ENCODE peak calls at places on chromosomes 2 and 18, in six cellular contexts. P is NCI-H2081; Z is neuronal stem cell; Q is stimulated activated CD4-positive, alpha-beta T cell treated with anti-CD3 and anti-CD28 coated beads, Interleukin-15, amount 100 ng/mL, for 48 hours; A is skeletal muscle cell; N is activated T-cell treated with anti-CD3 and anti-CD28 coated beads, Interleukin-2, amount 50 U/mL, for 48 hours. G is an unnamed sample.

GRCh38 chr2:12325806-12326205 is 390.9 kb upstream of the TRIB2 start:
- DNase-seq in P (no peak), Z (no peak), Q (no peak), A (no peak), N (no peak), G (peak)

GRCh38 chr2:207256476-207257207 is 90.9 kb upstream of the KLF7 start:
- DNase-seq in P (no peak), Z (no peak), Q (no peak), A (no peak), N (no peak), G (no peak)

GRCh38 chr18:70135604-70136003 is 69.9 kb downstream of the RTTN start:
- DNase-seq in P (no peak), Z (no peak), Q (no peak), A (no peak), N (no peak), G (no peak)

GRCh38 chr2:173657996-173658717 is 303.5 kb downstream of the CDCA7 start:
- DNase-seq in P (no peak), Z (no peak), Q (no peak), A (peak), N (no peak), G (peak)

GRCh38 chr18:51151568-51152511 is 45.6 kb downstream of the MEX3C start:
- DNase-seq in P (no peak), Z (no peak), Q (peak), A (no peak), N (peak), G (no peak)

GRCh38 chr18:32930695-32931301 is 158.0 kb upstream of the KLHL14 start:
- DNase-seq in P (peak), Z (peak), Q (no peak), A (no peak), N (no peak), G (no peak)

GRCh38 chr2:61759718-61760117 is 94.1 kb downstream of the FAM161A start:
- DNase-seq in P (no peak), Z (no peak), Q (no peak), A (peak), N (no peak), G (peak)

GRCh38 chr2:156452971-156453370 is 16.8 kb downstream of the GPD2 start:
- DNase-seq in P (no peak), Z (no peak), Q (no peak), A (no peak), N (no peak), G (no peak)

GRCh38 chr18:77737412-77737811 is 487.8 kb downstream of the GALR1 start:
- DNase-seq in P (no peak), Z (no peak), Q (no peak), A (no peak), N (no peak), G (no peak)

GRCh38 chr2:55133467-55134315 is 83.4 kb upstream of the RTN4 start:
- DNase-seq in P (no peak), Z (no peak), Q (peak), A (no peak), N (peak), G (peak)

GRCh38 chr2:241033346-241033987 is 35.0 kb downstream of the SNED1 start:
- DNase-seq in P (no peak), Z (no peak), Q (no peak), A (no peak), N (no peak), G (no peak)

GRCh38 chr2:67625671-67626070 is 228.5 kb downstream of the ETAA1 start:
- DNase-seq in P (no peak), Z (no peak), Q (no peak), A (peak), N (no peak), G (peak)

GRCh38 chr2:64692401-64692800 is 38.7 kb upstream of the SERTAD2 start:
- DNase-seq in P (no peak), Z (no peak), Q (no peak), A (no peak), N (no peak), G (peak)

GRCh38 chr18:42274488-42275137 is 319.6 kb downstream of the PIK3C3 start:
- DNase-seq in P (no peak), Z (no peak), Q (no peak), A (peak), N (no peak), G (peak)

GRCh38 chr2:118763797-118764196 is 83.7 kb downstream of the EN1 start:
- DNase-seq in P (no peak), Z (no peak), Q (no peak), A (no peak), N (no peak), G (no peak)

GRCh38 chr2:74548919-74549684 is 4.6 kb downstream of the LOXL3 start:
- DNase-seq in P (peak), Z (peak), Q (no peak), A (no peak), N (peak), G (peak)

GRCh38 chr2:186551323-186552050 is 38.4 kb upstream of the ITGAV start:
- DNase-seq in P (no peak), Z (no peak), Q (no peak), A (no peak), N (no peak), G (no peak)

GRCh38 chr18:49618741-49619392 is 57.0 kb downstream of the LIPG start:
- DNase-seq in P (no peak), Z (no peak), Q (no peak), A (no peak), N (no peak), G (no peak)

GRCh38 chr2:98903767-98904485 is 32.1 kb downstream of the CRACDL start:
- DNase-seq in P (peak), Z (no peak), Q (no peak), A (no peak), N (peak), G (no peak)

GRCh38 chr2:150188177-150188576 is 299.3 kb downstream of the RND3 start:
- DNase-seq in P (no peak), Z (no peak), Q (no peak), A (peak), N (no peak), G (peak)

GRCh38 chr2:9737053-9737875 is 106.0 kb upstream of the TAF1B start:
- DNase-seq in P (no peak), Z (no peak), Q (no peak), A (no peak), N (no peak), G (no peak)

GRCh38 chr2:16156411-16156810 is 216.1 kb downstream of the MYCN start:
- DNase-seq in P (no peak), Z (no peak), Q (no peak), A (no peak), N (no peak), G (no peak)

GRCh38 chr18:13026583-13027270 is 35.6 kb downstream of the CEP192 start:
- DNase-seq in P (no peak), Z (no peak), Q (no peak), A (no peak), N (no peak), G (no peak)

GRCh38 chr2:144237845-144238637 is 281.9 kb downstream of the ZEB2 start:
- DNase-seq in P (peak), Z (no peak), Q (no peak), A (no peak), N (no peak), G (no peak)

GRCh38 chr2:104746299-104746698 is 107.6 kb upstream of the POU3F3 start:
- DNase-seq in P (no peak), Z (no peak), Q (no peak), A (no peak), N (no peak), G (no peak)

GRCh38 chr2:11914455-11914854 is 168.0 kb downstream of the LPIN1 start:
- DNase-seq in P (no peak), Z (no peak), Q (no peak), A (peak), N (no peak), G (peak)

GRCh38 chr2:216862628-216863027 is 2.8 kb upstream of the TNP1 start:
- DNase-seq in P (peak), Z (no peak), Q (no peak), A (no peak), N (no peak), G (no peak)

GRCh38 chr2:186909095-186909494 is 60.1 kb upstream of the ZSWIM2 start:
- DNase-seq in P (no peak), Z (no peak), Q (no peak), A (no peak), N (no peak), G (no peak)

GRCh38 chr2:3664925-3665324 is 6.9 kb downstream of the ALLC start:
- DNase-seq in P (no peak), Z (no peak), Q (no peak), A (no peak), N (no peak), G (no peak)

GRCh38 chr2:15557947-15558346 is 3.2 kb downstream of the NBAS start:
- DNase-seq in P (peak), Z (no peak), Q (no peak), A (no peak), N (no peak), G (peak)

GRCh38 chr2:100941646-100942240 is 60.3 kb upstream of the RPL31 start:
- DNase-seq in P (no peak), Z (no peak), Q (no peak), A (no peak), N (no peak), G (no peak)

GRCh38 chr2:129757915-129758421 is 221.5 kb upstream of the RAB6C start:
- DNase-seq in P (no peak), Z (no peak), Q (no peak), A (no peak), N (no peak), G (no peak)

GRCh38 chr2:204850576-204850975 is 305.3 kb downstream of the PARD3B start:
- DNase-seq in P (no peak), Z (no peak), Q (no peak), A (no peak), N (no peak), G (no peak)

GRCh38 chr2:185291035-185291647 is 447.5 kb upstream of the FSIP2 start:
- DNase-seq in P (peak), Z (peak), Q (peak), A (peak), N (peak), G (peak)

GRCh38 chr2:63591566-63592175 is 2.9 kb downstream of the MDH1 start:
- DNase-seq in P (no peak), Z (no peak), Q (no peak), A (no peak), N (no peak), G (no peak)

GRCh38 chr18:9860682-9861081 is 25.1 kb upstream of the TXNDC2 start:
- DNase-seq in P (no peak), Z (no peak), Q (no peak), A (no peak), N (no peak), G (no peak)

GRCh38 chr2:170651603-170652002 is 63.5 kb upstream of the SP5 start:
- DNase-seq in P (no peak), Z (no peak), Q (no peak), A (no peak), N (peak), G (no peak)